ENCODE peak calls at places on chromosome 7, in ten cellular contexts. C is heart left ventricle, Y is kidney, J is choroid plexus epithelial cell, I is fibroblast of pulmonary artery, T is astrocyte, K is nephron progenitor cell, R is HFF-Myc, F is fibroblast of lung, M is H9. A is an unnamed sample.

GRCh38 chr7:5693529-5693928 is 87.9 kb downstream of the RNF216 start:
- DNase-seq in M (no peak), F (peak), C (peak), Y (peak), J (peak), R (no peak), I (peak), K (no peak), T (no peak), A (no peak)

GRCh38 chr7:126483972-126484371 is 768.8 kb downstream of the GRM8 start:
- DNase-seq in K (no peak), M (no peak), I (no peak), C (no peak), R (no peak), Y (no peak), J (no peak), T (no peak), F (no peak), A (no peak)

GRCh38 chr7:139620676-139621344 is 97.3 kb downstream of the CLEC2L start:
- DNase-seq in I (peak), T (no peak), M (peak), C (peak), R (no peak), K (peak), J (peak), F (no peak), Y (no peak), A (no peak)

GRCh38 chr7:135414850-135415439 is 95.0 kb downstream of the CNOT4 start:
- DNase-seq in Y (no peak), I (peak), C (peak), R (peak), K (peak), J (peak), M (peak), F (peak), T (peak), A (no peak)

GRCh38 chr7:26515462-26515861 is 223.8 kb downstream of the SNX10 start:
- DNase-seq in J (peak), T (no peak), F (no peak), R (no peak), K (no peak), M (no peak), C (no peak), I (no peak), Y (peak), A (no peak)

GRCh38 chr7:120989571-120990220 is 1.2 kb downstream of the CPED1 start:
- DNase-seq in I (peak), J (peak), T (no peak), K (peak), Y (peak), F (peak), M (no peak), C (peak), R (no peak), A (no peak)

GRCh38 chr7:101911011-101911799 is 93.8 kb downstream of the CUX1 start:
- DNase-seq in M (no peak), K (no peak), T (no peak), J (no peak), C (peak), F (no peak), Y (no peak), R (no peak), I (no peak), A (no peak)

GRCh38 chr7:22576941-22577927 is 77.2 kb upstream of the STEAP1B start:
- DNase-seq in F (peak), I (peak), C (peak), M (no peak), T (peak), J (peak), K (no peak), Y (no peak), R (peak), A (no peak)

GRCh38 chr7:16563281-16564022 is 36.8 kb downstream of the LRRC72 start:
- DNase-seq in T (no peak), C (no peak), K (no peak), Y (no peak), J (peak), M (no peak), F (no peak), I (no peak), R (no peak), A (no peak)

GRCh38 chr7:149226840-149227494 is 12.5 kb upstream of the ZNF212 start:
- DNase-seq in M (no peak), T (no peak), R (no peak), Y (no peak), I (no peak), C (no peak), F (no peak), J (peak), K (no peak), A (no peak)

GRCh38 chr7:134691820-134692705 is 45.4 kb downstream of the BPGM start:
- DNase-seq in I (peak), C (no peak), J (peak), M (no peak), K (no peak), F (peak), Y (peak), T (peak), R (no peak), A (no peak)

GRCh38 chr7:459584-460373 is 59.9 kb downstream of the PDGFA start:
- DNase-seq in Y (no peak), K (no peak), F (no peak), T (no peak), R (no peak), J (no peak), C (no peak), M (no peak), I (no peak), A (no peak)

GRCh38 chr7:47938574-47939165 is 9.6 kb downstream of the PKD1L1 start:
- DNase-seq in T (no peak), C (no peak), J (no peak), M (no peak), I (no peak), Y (no peak), K (no peak), R (no peak), F (no peak), A (no peak)
- TF ChIP-seq CTCF in T (no peak), C (no peak), J (peak), M (peak), I (no peak), Y (no peak), K (no peak), R (no peak), F (no peak), A (no peak)

GRCh38 chr7:27933691-27934565 is 194.0 kb downstream of the TAX1BP1 start:
- DNase-seq in I (no peak), M (no peak), R (peak), T (peak), C (no peak), J (peak), Y (no peak), F (peak), K (no peak), A (no peak)
- TF ChIP-seq CTCF in I (peak), M (peak), R (peak), T (peak), C (no peak), J (peak), Y (peak), F (no peak), K (peak), A (peak)

DNA sequence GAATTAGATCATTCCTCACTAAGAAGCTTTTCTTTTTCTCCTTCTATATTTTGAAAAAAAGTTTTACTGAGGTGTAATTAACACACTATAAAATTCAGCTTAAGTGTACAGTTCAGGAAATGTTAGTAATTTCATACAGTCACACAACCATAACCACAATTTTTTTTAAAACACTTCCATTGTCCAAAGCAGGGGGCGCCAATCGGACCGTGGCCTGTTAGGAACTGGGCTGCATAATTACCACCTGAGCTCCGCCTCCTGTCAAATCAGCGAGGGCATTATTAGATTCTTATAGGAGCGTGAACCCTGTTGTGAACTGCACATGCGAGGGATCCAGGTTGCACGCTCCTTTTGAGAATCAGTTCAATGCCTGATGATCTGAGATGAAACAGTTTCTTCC is 427.1 kb downstream of the TFEC start:
- DNase-seq in M (no peak), Y (no peak), J (no peak), T (no peak), F (no peak), I (no peak), R (no peak), K (no peak), C (no peak), A (no peak)
- TF ChIP-seq CTCF in M (peak), Y (no peak), J (no peak), T (no peak), F (no peak), I (no peak), R (no peak), K (peak), C (no peak), A (peak)

DNA sequence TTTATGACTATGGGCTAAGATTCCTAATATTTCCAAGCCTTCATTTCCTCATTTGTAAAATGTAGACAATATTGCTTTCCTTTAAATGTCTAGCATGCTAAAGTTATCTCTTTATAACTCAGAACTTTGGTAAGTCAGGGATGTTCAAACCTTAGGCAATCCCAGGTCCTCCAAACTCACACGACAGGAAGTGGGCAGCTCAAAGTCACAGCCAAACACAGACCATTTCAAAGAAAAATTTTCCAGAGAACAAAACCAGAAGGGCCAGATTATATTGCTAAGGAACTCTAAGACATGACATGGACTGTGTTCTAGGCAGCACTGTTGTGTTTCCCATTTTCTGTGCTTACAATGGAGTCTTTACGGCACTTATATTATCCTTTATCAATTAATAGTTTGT is 87.8 kb upstream of the DYNC1I1 start:
- DNase-seq in J (no peak), R (no peak), K (no peak), C (no peak), T (no peak), Y (no peak), F (no peak), M (no peak), I (peak), A (no peak)
- TF ChIP-seq CTCF in J (no peak), R (no peak), K (no peak), C (no peak), T (no peak), Y (no peak), F (no peak), M (no peak), I (no peak), A (no peak)

DNA sequence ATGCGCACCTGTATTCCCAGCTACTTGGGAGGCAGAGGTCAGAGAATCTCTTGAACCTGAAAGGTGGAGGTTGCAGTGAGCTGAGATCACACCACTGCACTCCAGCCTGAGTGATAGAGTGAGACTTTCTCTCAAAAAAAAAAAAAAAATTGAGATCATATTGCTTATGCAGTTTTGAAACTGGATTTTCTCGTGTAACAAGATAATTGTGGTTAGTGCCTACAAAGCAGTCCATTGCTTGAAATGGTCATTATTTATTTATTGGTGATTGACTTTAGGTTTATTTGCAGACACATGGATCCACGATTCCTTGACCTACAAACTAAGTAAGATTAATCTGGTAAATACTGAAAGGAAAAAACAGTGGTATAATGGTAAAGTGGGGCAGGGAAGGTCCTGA is 149.8 kb downstream of the TAX1BP1 start:
- DNase-seq in J (no peak), M (no peak), R (no peak), I (no peak), Y (no peak), K (no peak), T (no peak), F (no peak), C (no peak), A (no peak)
- TF ChIP-seq CTCF in J (no peak), M (no peak), R (no peak), I (no peak), Y (no peak), K (no peak), T (no peak), F (no peak), C (no peak), A (no peak)

A was measured in type B pancreatic cell.